ENCODE peak calls at places on chromosomes 1 and 21, in ten cellular contexts. One of them, this sample, is unnamed.

GRCh38 chr21:42144221-42144620 is 73.1 kb downstream of the UMODL1 start:
- DNase-seq in stimulated activated CD4-positive, alpha-beta T cell treated with anti-CD3 and anti-CD28 coated beads, Interleukin-15, amount 100 ng/mL, for 1 hour: no peak
- DNase-seq in heart left ventricle: no peak
- DNase-seq in germinal center: no peak
- DNase-seq in left colon: no peak
- DNase-seq in DMS153: no peak
- DNase-seq in EL: no peak
- DNase-seq in AG08396: no peak
- DNase-seq in NCI-H1105: no peak
- DNase-seq in progenitor cell of endocrine pancreas: no peak
- DNase-seq in this sample: no peak

GRCh38 chr1:72109916-72110315 is 172.4 kb downstream of the NEGR1 start:
- DNase-seq in stimulated activated CD4-positive, alpha-beta T cell treated with anti-CD3 and anti-CD28 coated beads, Interleukin-15, amount 100 ng/mL, for 1 hour: no peak
- DNase-seq in heart left ventricle: no peak
- DNase-seq in germinal center: no peak
- DNase-seq in left colon: no peak
- DNase-seq in DMS153: no peak
- DNase-seq in EL: no peak
- DNase-seq in AG08396: no peak
- DNase-seq in NCI-H1105: no peak
- DNase-seq in progenitor cell of endocrine pancreas: no peak
- DNase-seq in this sample: no peak

GRCh38 chr21:32412998-32413504 is 545 bp downstream of the EVA1C start:
- DNase-seq in stimulated activated CD4-positive, alpha-beta T cell treated with anti-CD3 and anti-CD28 coated beads, Interleukin-15, amount 100 ng/mL, for 1 hour: no peak
- DNase-seq in heart left ventricle: peak
- DNase-seq in germinal center: no peak
- DNase-seq in left colon: peak
- DNase-seq in DMS153: no peak
- DNase-seq in EL: peak
- DNase-seq in AG08396: no peak
- DNase-seq in NCI-H1105: no peak
- DNase-seq in progenitor cell of endocrine pancreas: no peak
- DNase-seq in this sample: no peak

GRCh38 chr1:92538048-92538412 is 51.3 kb upstream of the GFI1 start:
- DNase-seq in stimulated activated CD4-positive, alpha-beta T cell treated with anti-CD3 and anti-CD28 coated beads, Interleukin-15, amount 100 ng/mL, for 1 hour: no peak
- DNase-seq in heart left ventricle: no peak
- DNase-seq in germinal center: peak
- DNase-seq in left colon: no peak
- DNase-seq in DMS153: no peak
- DNase-seq in EL: peak
- DNase-seq in AG08396: peak
- DNase-seq in NCI-H1105: no peak
- DNase-seq in progenitor cell of endocrine pancreas: no peak
- DNase-seq in this sample: no peak

GRCh38 chr1:58848818-58849411 is 65.1 kb upstream of the JUN start:
- DNase-seq in stimulated activated CD4-positive, alpha-beta T cell treated with anti-CD3 and anti-CD28 coated beads, Interleukin-15, amount 100 ng/mL, for 1 hour: no peak
- DNase-seq in heart left ventricle: peak
- DNase-seq in germinal center: no peak
- DNase-seq in left colon: peak
- DNase-seq in DMS153: no peak
- DNase-seq in EL: peak
- DNase-seq in AG08396: peak
- DNase-seq in NCI-H1105: no peak
- DNase-seq in progenitor cell of endocrine pancreas: no peak
- DNase-seq in this sample: no peak

GRCh38 chr21:44415073-44416025 is 40.0 kb upstream of the LRRC3 start:
- DNase-seq in stimulated activated CD4-positive, alpha-beta T cell treated with anti-CD3 and anti-CD28 coated beads, Interleukin-15, amount 100 ng/mL, for 1 hour: no peak
- DNase-seq in heart left ventricle: no peak
- DNase-seq in germinal center: no peak
- DNase-seq in left colon: peak
- DNase-seq in DMS153: no peak
- DNase-seq in EL: no peak
- DNase-seq in AG08396: no peak
- DNase-seq in NCI-H1105: no peak
- DNase-seq in progenitor cell of endocrine pancreas: no peak
- DNase-seq in this sample: no peak

GRCh38 chr1:98903726-98904125 is 100.9 kb downstream of the PLPPR5 start:
- DNase-seq in stimulated activated CD4-positive, alpha-beta T cell treated with anti-CD3 and anti-CD28 coated beads, Interleukin-15, amount 100 ng/mL, for 1 hour: no peak
- DNase-seq in heart left ventricle: no peak
- DNase-seq in germinal center: no peak
- DNase-seq in left colon: no peak
- DNase-seq in DMS153: no peak
- DNase-seq in EL: peak
- DNase-seq in AG08396: no peak
- DNase-seq in NCI-H1105: no peak
- DNase-seq in progenitor cell of endocrine pancreas: no peak
- DNase-seq in this sample: no peak

GRCh38 chr1:101260531-101260930 is 23.7 kb downstream of the S1PR1 start:
- DNase-seq in stimulated activated CD4-positive, alpha-beta T cell treated with anti-CD3 and anti-CD28 coated beads, Interleukin-15, amount 100 ng/mL, for 1 hour: no peak
- DNase-seq in heart left ventricle: no peak
- DNase-seq in germinal center: no peak
- DNase-seq in left colon: no peak
- DNase-seq in DMS153: no peak
- DNase-seq in EL: peak
- DNase-seq in AG08396: no peak
- DNase-seq in NCI-H1105: no peak
- DNase-seq in progenitor cell of endocrine pancreas: no peak
- DNase-seq in this sample: no peak

GRCh38 chr1:58583496-58583895 is 6.4 kb upstream of the TACSTD2 start:
- DNase-seq in stimulated activated CD4-positive, alpha-beta T cell treated with anti-CD3 and anti-CD28 coated beads, Interleukin-15, amount 100 ng/mL, for 1 hour: no peak
- DNase-seq in heart left ventricle: no peak
- DNase-seq in germinal center: no peak
- DNase-seq in left colon: no peak
- DNase-seq in DMS153: no peak
- DNase-seq in EL: peak
- DNase-seq in AG08396: no peak
- DNase-seq in NCI-H1105: no peak
- DNase-seq in progenitor cell of endocrine pancreas: no peak
- DNase-seq in this sample: peak

GRCh38 chr1:241842565-241842964 is 5.4 kb upstream of the EXO1 start:
- DNase-seq in stimulated activated CD4-positive, alpha-beta T cell treated with anti-CD3 and anti-CD28 coated beads, Interleukin-15, amount 100 ng/mL, for 1 hour: no peak
- DNase-seq in heart left ventricle: no peak
- DNase-seq in germinal center: no peak
- DNase-seq in left colon: no peak
- DNase-seq in DMS153: no peak
- DNase-seq in EL: peak
- DNase-seq in AG08396: peak
- DNase-seq in NCI-H1105: no peak
- DNase-seq in progenitor cell of endocrine pancreas: no peak
- DNase-seq in this sample: no peak

GRCh38 chr1:1415751-1416150 is 5.3 kb downstream of the ANKRD65 start:
- DNase-seq in stimulated activated CD4-positive, alpha-beta T cell treated with anti-CD3 and anti-CD28 coated beads, Interleukin-15, amount 100 ng/mL, for 1 hour: no peak
- DNase-seq in heart left ventricle: peak
- DNase-seq in germinal center: no peak
- DNase-seq in left colon: no peak
- DNase-seq in DMS153: no peak
- DNase-seq in EL: no peak
- DNase-seq in AG08396: no peak
- DNase-seq in NCI-H1105: no peak
- DNase-seq in progenitor cell of endocrine pancreas: no peak
- DNase-seq in this sample: no peak

This sample was measured in GDM1.